ENCODE peak calls at places on chromosomes 5 and 9, in four cellular contexts. L is tibial nerve, D is RWPE1, W is anterior cingulate cortex. G is an unnamed sample.

GRCh38 chr5:130912088-130912487 is 253.0 kb downstream of the HINT1 start:
- DNase-seq in L (no peak), D (peak), W (no peak), G (no peak)

GRCh38 chr9:19298601-19299000 is 68.1 kb downstream of the DENND4C start:
- DNase-seq in L (no peak), D (no peak), W (no peak), G (no peak)

GRCh38 chr9:95082401-95083084 is 235.0 kb downstream of the FANCC start:
- DNase-seq in L (no peak), D (no peak), W (no peak), G (no peak)

GRCh38 chr5:92518318-92518913 is 1062.6 kb downstream of the NR2F1-AS1 start:
- DNase-seq in L (no peak), D (peak), W (no peak), G (no peak)

GRCh38 chr5:145178667-145179523 is 656.2 kb downstream of the PRELID2 start:
- DNase-seq in L (no peak), D (no peak), W (no peak), G (no peak)

GRCh38 chr9:115115924-115116323 is 2.0 kb downstream of the TNC start:
- DNase-seq in L (no peak), D (peak), W (no peak), G (no peak)

GRCh38 chr5:53983568-53984465 is 326.6 kb downstream of the ARL15 start:
- DNase-seq in L (no peak), D (peak), W (no peak), G (peak)

GRCh38 chr9:127867356-127868277 is 9.9 kb downstream of the AK1 start:
- DNase-seq in L (no peak), D (no peak), W (no peak), G (no peak)

GRCh38 chr5:16742938-16743337 is 126.1 kb upstream of the RETREG1 start:
- DNase-seq in L (no peak), D (no peak), W (no peak), G (no peak)

G was measured in keratinocyte.